ENCODE peak calls at places on chromosomes 2 and 18, in six cellular contexts. O is activated CD8-positive, alpha-beta memory T cell treated with anti-CD3 and anti-CD28 coated beads, Interleukin-2, amount 50 U/mL, for 48 hours; N is stimulated activated CD4-positive, alpha-beta T cell treated with anti-CD3 and anti-CD28 coated beads, Interleukin-4, amount 100 ng/mL, for 4 hours; S is NCI-H1417; B is amniotic stem cell; H is NCI-H345. Q is an unnamed sample.

GRCh38 chr2:131047275-131047652 is 46.0 kb downstream of the FAM168B start:
- DNase-seq in N (no peak), O (peak), S (no peak), B (no peak), H (no peak), Q (no peak)

GRCh38 chr2:222272446-222273035 is 26.3 kb downstream of the PAX3 start:
- DNase-seq in B (no peak), O (no peak), N (no peak), H (peak), S (peak), Q (no peak)

GRCh38 chr2:216694826-216695217 is 527 bp downstream of the IGFBP5 start:
- DNase-seq in B (no peak), N (no peak), S (peak), O (no peak), H (no peak), Q (no peak)

GRCh38 chr2:86398500-86398899 is 42.7 kb upstream of the KDM3A start:
- DNase-seq in O (no peak), B (no peak), S (no peak), H (no peak), N (no peak), Q (no peak)

GRCh38 chr2:236777408-236777807 is 207.8 kb downstream of the ACKR3 start:
- DNase-seq in O (no peak), H (no peak), N (no peak), S (no peak), B (no peak), Q (no peak)

GRCh38 chr2:43480874-43481273 is 115.0 kb downstream of the THADA start:
- DNase-seq in N (no peak), O (no peak), B (no peak), S (no peak), H (no peak), Q (no peak)

GRCh38 chr2:209114588-209114987 is 309.3 kb upstream of the MAP2 start:
- DNase-seq in N (no peak), O (no peak), S (no peak), H (no peak), B (no peak), Q (no peak)

GRCh38 chr2:46179037-46179621 is 118.1 kb upstream of the EPAS1 start:
- DNase-seq in B (peak), O (no peak), N (peak), S (no peak), H (no peak), Q (no peak)

GRCh38 chr2:48483506-48483905 is 46.4 kb upstream of the STON1 start:
- DNase-seq in S (no peak), B (no peak), N (no peak), O (no peak), H (no peak), Q (no peak)

GRCh38 chr2:176157499-176158305 is 595 bp downstream of the HOXD3 start:
- DNase-seq in S (no peak), O (no peak), B (no peak), H (peak), N (no peak), Q (no peak)

GRCh38 chr2:218272531-218273212 is 2.4 kb downstream of the PNKD start:
- DNase-seq in N (peak), S (peak), O (peak), H (peak), B (peak), Q (peak)

GRCh38 chr2:202186641-202187202 is 51.7 kb downstream of the SUMO1 start:
- DNase-seq in B (no peak), O (no peak), H (no peak), N (no peak), S (no peak), Q (no peak)

GRCh38 chr18:1708006-1708405 is 803.3 kb downstream of the ADCYAP1 start:
- DNase-seq in B (no peak), N (no peak), S (no peak), H (no peak), O (no peak), Q (peak)

GRCh38 chr2:120932472-120932871 is 196.8 kb downstream of the GLI2 start:
- DNase-seq in S (no peak), N (no peak), H (no peak), O (no peak), B (no peak), Q (no peak)

GRCh38 chr2:71852141-71852711 is 295.4 kb downstream of the CYP26B1 start:
- DNase-seq in B (no peak), S (no peak), O (no peak), N (no peak), H (no peak), Q (no peak)

GRCh38 chr18:12255626-12256026 is 1.5 kb downstream of the CIDEA start:
- DNase-seq in O (no peak), N (no peak), B (no peak), S (no peak), H (no peak), Q (peak)

GRCh38 chr2:191926671-191927070 is 79.8 kb upstream of the CAVIN2 start:
- DNase-seq in O (no peak), B (no peak), H (no peak), N (no peak), S (no peak), Q (no peak)

GRCh38 chr2:64202206-64202864 is 58.1 kb upstream of the PELI1 start:
- DNase-seq in O (no peak), S (peak), B (no peak), H (no peak), N (no peak), Q (no peak)

GRCh38 chr2:83022631-83023210 is 1436.4 kb downstream of the SUCLG1 start:
- DNase-seq in H (no peak), O (no peak), S (no peak), B (no peak), N (no peak), Q (no peak)

GRCh38 chr2:9318461-9319337 is 104.6 kb downstream of the ITGB1BP1 start:
- DNase-seq in O (no peak), S (peak), N (no peak), H (peak), B (no peak), Q (no peak)

GRCh38 chr2:54455584-54456525 is at the start of gene SPTBN1:
- DNase-seq in B (peak), N (no peak), O (peak), H (peak), S (peak), Q (peak)

GRCh38 chr2:197031805-197032204 is 105.3 kb upstream of the PGAP1 start:
- DNase-seq in N (no peak), S (no peak), H (no peak), B (no peak), O (no peak), Q (no peak)

GRCh38 chr2:229575569-229576315 is 138.6 kb downstream of the DNER start:
- DNase-seq in B (no peak), H (no peak), O (no peak), N (no peak), S (no peak), Q (no peak)

GRCh38 chr2:85772019-85772745 is 18.4 kb downstream of the ATOH8 start:
- DNase-seq in S (peak), N (no peak), H (peak), O (no peak), B (peak), Q (peak)

GRCh38 chr2:27606611-27607010 is 22.2 kb downstream of the CCDC121 start:
- DNase-seq in H (no peak), S (no peak), O (no peak), B (peak), N (no peak), Q (no peak)

GRCh38 chr2:68292108-68292710 is 27.5 kb downstream of the CNRIP1 start:
- DNase-seq in N (no peak), H (peak), B (no peak), S (peak), O (no peak), Q (peak)

GRCh38 chr2:112055833-112056625 is 960 bp downstream of the TMEM87B start:
- DNase-seq in N (no peak), S (peak), O (peak), H (peak), B (peak), Q (peak)

GRCh38 chr2:130156624-130157004 is 11.7 kb upstream of the CCDC74B start:
- DNase-seq in H (no peak), B (no peak), N (no peak), O (no peak), S (no peak), Q (no peak)

GRCh38 chr2:132740081-132740480 is 70.1 kb upstream of the LYPD1 start:
- DNase-seq in H (no peak), B (no peak), S (no peak), O (no peak), N (no peak), Q (no peak)

GRCh38 chr2:219249203-219249980 is 3.7 kb upstream of the TUBA4B start:
- DNase-seq in O (peak), S (peak), H (peak), N (no peak), B (peak), Q (peak)

GRCh38 chr2:10863837-10864236 is 47.9 kb upstream of the KCNF1 start:
- DNase-seq in B (no peak), N (no peak), S (no peak), O (no peak), H (no peak), Q (no peak)

Q was measured in RWPE1.